ENCODE peak calls at places on chromosomes 6 and 20, in six cellular contexts. A, Y, D, C, O and K are unnamed samples.

GRCh38 chr6:132087391-132087790 is 136.2 kb upstream of the CCN2 start:
- DNase-seq in C (no peak), A (peak), O (no peak), Y (no peak), D (peak), K (no peak)

GRCh38 chr6:33407132-33407718 is 3.6 kb upstream of the PHF1 start:
- DNase-seq in A (peak), Y (no peak), C (no peak), D (peak), O (no peak), K (no peak)

GRCh38 chr20:49567421-49568256 is at the start of gene PTGIS:
- DNase-seq in A (no peak), C (no peak), O (no peak), Y (no peak), D (no peak), K (no peak)

GRCh38 chr20:59735486-59735885 is 131.1 kb downstream of the PHACTR3 start:
- DNase-seq in A (no peak), D (no peak), O (no peak), C (no peak), Y (no peak), K (no peak)

GRCh38 chr6:32092760-32093497 is 16.2 kb downstream of the TNXB start:
- DNase-seq in Y (no peak), C (no peak), A (peak), D (no peak), O (no peak), K (no peak)

GRCh38 chr6:126657556-126658129 is 317.7 kb downstream of the CENPW start:
- DNase-seq in A (peak), Y (no peak), C (no peak), D (peak), O (no peak), K (no peak)

GRCh38 chr20:2696646-2697045 is 4.1 kb downstream of the EBF4 start:
- DNase-seq in D (no peak), A (no peak), Y (no peak), O (no peak), C (no peak), K (no peak)

GRCh38 chr6:63516186-63516944 is 55.9 kb upstream of the LOC128125822 start:
- DNase-seq in O (no peak), Y (no peak), C (no peak), A (peak), D (no peak), K (no peak)

GRCh38 chr6:15247750-15248450 is 2.0 kb downstream of the JARID2 start:
- DNase-seq in A (peak), O (peak), Y (peak), C (peak), D (no peak), K (peak)

GRCh38 chr6:140441256-140441655 is 1066.8 kb upstream of the CITED2 start:
- DNase-seq in O (no peak), D (peak), A (peak), Y (no peak), C (no peak), K (no peak)

GRCh38 chr6:106761160-106761559 is 131.8 kb downstream of the QRSL1 start:
- DNase-seq in A (no peak), Y (no peak), D (no peak), C (no peak), O (no peak), K (no peak)

GRCh38 chr6:10862361-10862760 is 19.5 kb downstream of the GCM2 start:
- DNase-seq in D (no peak), O (no peak), A (no peak), C (no peak), Y (no peak), K (no peak)

GRCh38 chr20:2133318-2134183 is 31.9 kb downstream of the STK35 start:
- DNase-seq in Y (no peak), A (peak), D (peak), C (no peak), O (no peak), K (no peak)

GRCh38 chr6:119129968-119130484 is 51.6 kb upstream of the FAM184A start:
- DNase-seq in A (peak), D (peak), C (no peak), Y (no peak), O (no peak), K (no peak)

GRCh38 chr6:117446851-117447250 is 21.1 kb upstream of the ROS1 start:
- DNase-seq in C (no peak), A (no peak), O (no peak), D (peak), Y (no peak), K (no peak)

GRCh38 chr6:86937219-86938079 is at the start of gene HTR1E:
- DNase-seq in O (no peak), C (no peak), D (no peak), A (peak), Y (no peak), K (peak)

GRCh38 chr6:158762787-158763439 is 56.3 kb downstream of the EZR start:
- DNase-seq in D (peak), A (no peak), O (no peak), Y (no peak), C (no peak), K (no peak)

GRCh38 chr6:150492507-150492906 is 107.2 kb upstream of the PLEKHG1 start:
- DNase-seq in C (no peak), A (no peak), Y (no peak), O (no peak), D (no peak), K (no peak)

GRCh38 chr6:20056350-20056992 is 155.8 kb downstream of the MBOAT1 start:
- DNase-seq in C (no peak), O (no peak), A (peak), D (peak), Y (no peak), K (no peak)

GRCh38 chr20:32482251-32483220 is 102.6 kb downstream of the NOL4L start:
- DNase-seq in C (no peak), A (no peak), O (peak), D (no peak), Y (no peak), K (peak)

GRCh38 chr6:114194362-114195343 is 148.2 kb downstream of the HS3ST5 start:
- DNase-seq in C (no peak), O (no peak), D (peak), Y (no peak), A (peak), K (no peak)

GRCh38 chr20:50642288-50642803 is 49.0 kb downstream of the RIPOR3 start:
- DNase-seq in A (no peak), Y (no peak), C (no peak), O (no peak), D (no peak), K (no peak)

GRCh38 chr6:163726037-163726695 is 311.6 kb downstream of the QKI start:
- DNase-seq in A (no peak), O (no peak), D (no peak), C (no peak), Y (no peak), K (no peak)

GRCh38 chr6:15911753-15912504 is 217.0 kb upstream of the MYLIP start:
- DNase-seq in C (no peak), Y (no peak), O (no peak), D (no peak), A (no peak), K (no peak)

GRCh38 chr6:130037207-130037811 is 18.9 kb downstream of the L3MBTL3 start:
- DNase-seq in C (no peak), O (no peak), D (no peak), Y (no peak), A (peak), K (no peak)

GRCh38 chr6:101666256-101666655 is 272.7 kb downstream of the GRIK2 start:
- DNase-seq in A (peak), O (no peak), C (no peak), D (peak), Y (no peak), K (no peak)

GRCh38 chr6:142850653-142851434 is 94.1 kb downstream of the HIVEP2 start:
- DNase-seq in D (no peak), Y (peak), O (no peak), C (no peak), A (peak), K (no peak)

GRCh38 chr6:163865380-163865779 is 450.9 kb downstream of the QKI start:
- DNase-seq in Y (no peak), C (no peak), A (no peak), O (no peak), D (no peak), K (no peak)

GRCh38 chr6:107218142-107218541 is 102.8 kb upstream of the BEND3 start:
- DNase-seq in C (no peak), Y (no peak), O (no peak), D (no peak), A (no peak), K (no peak)

GRCh38 chr6:41570270-41570615 is 24.1 kb downstream of the FOXP4 start:
- DNase-seq in D (no peak), A (no peak), O (no peak), Y (no peak), C (no peak), K (no peak)

GRCh38 chr6:2035046-2035445 is 210.4 kb downstream of the GMDS start:
- DNase-seq in D (no peak), O (no peak), A (no peak), Y (no peak), C (no peak), K (no peak)

GRCh38 chr20:39660251-39660650 is 698.1 kb downstream of the DHX35 start:
- DNase-seq in Y (no peak), D (peak), A (peak), C (no peak), O (no peak), K (no peak)

GRCh38 chr6:139262519-139263300 is 29.1 kb downstream of the TXLNB start:
- DNase-seq in C (no peak), D (no peak), A (no peak), O (no peak), Y (no peak), K (no peak)

GRCh38 chr6:67897998-67898607 is 737.0 kb upstream of the ADGRB3 start:
- DNase-seq in Y (no peak), O (no peak), D (no peak), C (no peak), A (no peak), K (no peak)

GRCh38 chr6:106122306-106122940 is 36.3 kb downstream of the PRDM1 start:
- DNase-seq in A (no peak), Y (no peak), O (no peak), C (no peak), D (no peak), K (no peak)

GRCh38 chr6:85390105-85390728 is 59.7 kb upstream of the NT5E start:
- DNase-seq in O (no peak), A (no peak), Y (no peak), D (no peak), C (no peak), K (no peak)

GRCh38 chr20:39893013-39893685 is 795.9 kb downstream of the MAFB start:
- DNase-seq in O (no peak), C (no peak), Y (no peak), D (no peak), A (peak), K (no peak)

GRCh38 chr6:72321741-72322140 is 300.1 kb upstream of the KCNQ5 start:
- DNase-seq in O (no peak), A (peak), Y (no peak), C (no peak), D (peak), K (no peak)